ENCODE peak calls at places on chromosomes 12 and 14, in four cellular contexts. B is left ventricle myocardium inferior, E is LNCaP clone FGC, Q is GM12864. O is an unnamed sample.

GRCh38 chr12:6336859-6337744 is 4.8 kb downstream of the TNFRSF1A start:
- DNase-seq in B (no peak), E (no peak), Q (no peak), O (no peak)

GRCh38 chr12:91098942-91099341 is 12.4 kb downstream of the LUM start:
- DNase-seq in B (no peak), E (no peak), Q (no peak), O (peak; percentile 97)

GRCh38 chr12:96171905-96172304 is 22.3 kb upstream of the ELK3 start:
- DNase-seq in B (no peak), E (no peak), Q (no peak), O (no peak)

GRCh38 chr12:124517260-124518050 is 50.0 kb downstream of the NCOR2 start:
- DNase-seq in B (peak; percentile 81), E (peak; percentile 67), Q (no peak), O (peak; percentile 48)

GRCh38 chr12:131221061-131221945 is 267.6 kb downstream of the ADGRD1 start:
- DNase-seq in B (no peak), E (no peak), Q (no peak), O (no peak)

GRCh38 chr14:53399057-53399456 is 245.9 kb upstream of the DDHD1 start:
- DNase-seq in B (no peak), E (no peak), Q (no peak), O (peak; percentile 82)

GRCh38 chr12:95882080-95882479 is 23.3 kb downstream of the SNRPF start:
- DNase-seq in B (no peak), E (no peak), Q (no peak), O (peak; percentile 31)

GRCh38 chr14:94681300-94682060 is 69.3 kb downstream of the SERPINA3 start:
- DNase-seq in B (no peak), E (peak; percentile 61), Q (no peak), O (peak; percentile 81)

GRCh38 chr12:113095405-113095804 is 38.9 kb downstream of the DTX1 start:
- DNase-seq in B (no peak), E (no peak), Q (no peak), O (no peak)

GRCh38 chr12:93901739-93902138 is 224.6 kb downstream of the CRADD start:
- DNase-seq in B (no peak), E (no peak), Q (no peak), O (no peak)

GRCh38 chr12:98743362-98743953 is 98.4 kb downstream of the APAF1 start:
- DNase-seq in B (no peak), E (no peak), Q (no peak), O (peak; percentile 63)

GRCh38 chr14:106802413-106803364 is 1276.3 kb downstream of the TMEM121 start:
- DNase-seq in B (no peak), E (no peak), Q (no peak), O (no peak)

GRCh38 chr14:73272393-73272792 is 35.1 kb downstream of the PAPLN start:
- DNase-seq in B (no peak), E (no peak), Q (no peak), O (no peak)

GRCh38 chr12:99383258-99383657 is 264.3 kb upstream of the GARIN6 start:
- DNase-seq in B (no peak), E (no peak), Q (no peak), O (no peak)

GRCh38 chr14:95156153-95156764 is 1.1 kb downstream of the DICER1 start:
- DNase-seq in B (no peak), E (no peak), Q (no peak), O (peak; percentile 36)

GRCh38 chr14:105473677-105474477 is 744 bp upstream of the CRIP2 start:
- DNase-seq in B (peak; percentile 97), E (peak; percentile 73), Q (no peak), O (peak; percentile 85)

GRCh38 chr14:65846469-65846868 is 433.9 kb downstream of the FUT8 start:
- DNase-seq in B (no peak), E (no peak), Q (no peak), O (no peak)

GRCh38 chr12:106871477-106871876 is 84.2 kb upstream of the TMEM263 start:
- DNase-seq in B (no peak), E (no peak), Q (no peak), O (peak; percentile 29)

GRCh38 chr12:113889806-113890581 is 76.1 kb downstream of the RBM19 start:
- DNase-seq in B (no peak), E (no peak), Q (no peak), O (no peak)

GRCh38 chr14:73965206-73965605 is 15.1 kb downstream of the COQ6 start:
- DNase-seq in B (no peak), E (no peak), Q (no peak), O (no peak)

GRCh38 chr12:6547987-6548386 is 7.9 kb downstream of the IFFO1 start:
- DNase-seq in B (peak; percentile 55), E (no peak), Q (no peak), O (peak; percentile 73)

GRCh38 chr12:32457251-32458025 is 58.1 kb downstream of the FGD4 start:
- DNase-seq in B (no peak), E (peak; percentile 67), Q (no peak), O (peak; percentile 70)

GRCh38 chr12:26789731-26790644 is 43.0 kb downstream of the ITPR2 start:
- DNase-seq in B (no peak), E (no peak), Q (no peak), O (peak; percentile 86)

GRCh38 chr14:99809864-99810854 is 16.9 kb downstream of the EML1 start:
- DNase-seq in B (peak; percentile 52), E (peak; percentile 83), Q (no peak), O (no peak)

GRCh38 chr12:54824402-54824801 is 29.9 kb upstream of the MUCL1 start:
- DNase-seq in B (no peak), E (no peak), Q (no peak), O (peak; percentile 2)

DNA sequence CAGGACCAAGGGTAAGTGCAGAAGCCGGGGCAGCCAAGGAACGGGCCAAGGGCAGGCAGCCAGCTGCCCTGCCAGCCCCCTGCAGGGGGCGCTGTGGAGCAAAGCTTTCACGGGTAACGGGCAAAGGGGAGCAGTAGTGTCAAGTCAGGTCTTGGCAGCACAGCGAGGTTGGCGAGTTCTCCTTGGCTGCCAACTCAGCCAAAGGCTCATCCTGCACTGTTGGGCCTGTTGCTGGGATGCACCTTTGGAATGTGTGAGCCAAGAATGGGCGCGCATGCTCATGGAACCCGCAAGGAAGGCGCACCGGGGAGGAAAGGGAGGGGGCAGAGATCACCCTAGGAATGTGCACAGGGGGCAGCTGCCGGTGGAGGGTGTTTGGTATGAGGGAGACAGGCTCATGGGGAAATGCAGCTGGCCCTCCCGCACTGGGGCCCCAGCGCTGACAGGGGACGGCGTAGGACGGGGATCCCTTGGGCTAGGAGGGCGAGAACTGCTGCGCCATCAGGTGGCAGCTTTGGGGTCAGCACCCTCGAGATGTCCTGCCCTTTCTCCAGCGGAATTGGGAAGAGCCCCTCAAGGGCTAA is 138.0 kb downstream of the ASCL4 start:
- DNase-seq in B (peak; percentile 22), E (peak; percentile 80), Q (no peak), O (no peak)
- TF ChIP-seq CTCF in B (peak; percentile 51), E (peak; percentile 78), Q (peak; percentile 99), O (peak; percentile 58)

GRCh38 chr14:79278286-79278797 is 933.0 kb downstream of the DIO2 start:
- DNase-seq in B (no peak), E (no peak), Q (no peak), O (no peak)

GRCh38 chr14:79279645-79280399 is 931.5 kb downstream of the DIO2 start:
- DNase-seq in B (no peak), E (no peak), Q (no peak), O (no peak)

GRCh38 chr14:79280400-79280670 is 931.0 kb downstream of the DIO2 start:
- DNase-seq in B (no peak), E (no peak), Q (no peak), O (no peak)

GRCh38 chr14:79281244-79282199 is 929.8 kb downstream of the DIO2 start:
- DNase-seq in B (no peak), E (no peak), Q (no peak), O (peak; percentile 37)

GRCh38 chr14:79278798-79279644 is 932.3 kb downstream of the DIO2 start:
- DNase-seq in B (peak; percentile 48), E (peak; percentile 87), Q (no peak), O (peak; percentile 93)
- H3K4me3 ChIP-seq in B (peak overlapping the region; percentile 64), E (peak overlapping the region; percentile 51), Q (no peak overlapping the region), O (peak overlapping the region; percentile 75)

GRCh38 chr12:52171950-52172512 is 19.8 kb downstream of the KRT80 start:
- DNase-seq in B (no peak), E (no peak), Q (no peak), O (no peak)
- TF ChIP-seq CTCF in B (peak; percentile 20), E (peak; percentile 65), Q (peak; percentile 28), O (peak; percentile 61)

GRCh38 chr12:8667280-8667679 is 4.7 kb upstream of the MFAP5 start:
- DNase-seq in B (no peak), E (no peak), Q (no peak), O (no peak)
- H3K4me3 ChIP-seq in B (no peak overlapping the region), E (no peak overlapping the region), Q (no peak overlapping the region), O (no peak overlapping the region)

DNA sequence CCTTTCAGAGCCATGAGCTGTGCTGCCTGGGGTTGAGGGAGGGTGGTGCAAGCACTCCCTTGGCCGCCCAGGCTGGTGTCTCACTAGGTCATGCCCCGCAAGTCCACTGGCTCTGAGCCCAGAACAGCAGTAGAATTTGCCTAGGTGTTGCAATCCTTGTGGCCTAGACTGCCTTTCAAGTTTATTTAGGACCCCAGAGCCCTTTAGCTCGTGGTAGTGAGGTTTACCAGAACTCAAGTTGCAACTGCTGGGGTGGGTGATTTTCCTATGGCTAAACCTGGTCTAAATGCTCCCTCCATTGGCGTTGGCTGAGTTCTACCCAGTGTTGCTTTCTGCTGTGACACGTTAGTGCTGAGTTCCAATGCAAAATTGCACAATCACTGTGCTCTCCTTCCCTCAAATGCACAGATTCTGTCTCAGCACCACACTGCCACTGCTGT is 287.2 kb downstream of the BCAT1 start:
- DNase-seq in B (no peak), E (no peak), Q (no peak), O (peak; percentile 97)
- TF ChIP-seq CTCF in B (no peak), E (no peak), Q (no peak), O (peak; percentile 36)

O was measured in choroid plexus epithelial cell.